ENCODE peak calls at places on chromosome 18, in eight cellular contexts. J is stimulated activated CD8-positive, alpha-beta memory T cell treated with anti-CD3 and anti-CD28 coated beads, Interleukin-15, amount 100 ng/mL, for 1 hour; U is ELR; L is H1; B is prostate gland; Y is GM10248; K is HT-29; H is astrocyte of the spinal cord. D is an unnamed sample.

GRCh38 chr18:49170145-49170544 is 219.4 kb upstream of the SMAD7 start:
- DNase-seq in H (no peak), Y (no peak), K (no peak), L (no peak), U (no peak), B (no peak), J (no peak), D (no peak)

GRCh38 chr18:13797157-13797611 is 26.8 kb upstream of the MC5R start:
- DNase-seq in H (peak), J (no peak), L (no peak), Y (no peak), U (peak), B (no peak), K (no peak), D (no peak)

GRCh38 chr18:50955246-50955645 is 12.6 kb upstream of the ELAC1 start:
- DNase-seq in J (no peak), Y (no peak), L (no peak), K (no peak), B (no peak), H (no peak), U (no peak), D (no peak)

GRCh38 chr18:36127866-36128845 is 984 bp downstream of the SLC39A6 start:
- DNase-seq in U (peak), Y (no peak), L (no peak), J (no peak), K (peak), B (peak), H (peak), D (no peak)

GRCh38 chr18:35835366-35835765 is 137.1 kb upstream of the RMP24 start:
- DNase-seq in K (no peak), L (no peak), U (no peak), Y (no peak), B (no peak), J (no peak), H (no peak), D (no peak)

GRCh38 chr18:9638886-9639285 is 24.5 kb upstream of the PPP4R1 start:
- DNase-seq in B (no peak), K (no peak), J (no peak), Y (no peak), L (no peak), H (no peak), U (no peak), D (no peak)

GRCh38 chr18:48872234-48873145 is 78.3 kb downstream of the SMAD7 start:
- DNase-seq in U (peak), B (no peak), H (peak), K (no peak), L (no peak), Y (no peak), J (no peak), D (no peak)

GRCh38 chr18:7980136-7980535 is 413.0 kb downstream of the PTPRM start:
- DNase-seq in U (peak), B (no peak), L (no peak), Y (no peak), J (no peak), K (peak), H (no peak), D (no peak)

GRCh38 chr18:8982416-8983183 is 119.9 kb upstream of the NDUFV2 start:
- DNase-seq in H (peak), L (no peak), U (peak), K (peak), J (no peak), Y (no peak), B (peak), D (peak)

D was measured in stomach.